ENCODE peak calls at places on chromosomes 12 and 14, in five cellular contexts. R is suprapubic skin, S is A549, C is body of pancreas, U is skeletal muscle cell. J is an unnamed sample.

GRCh38 chr12:38053655-38054464 is 262.7 kb upstream of the ALG10B start:
- DNase-seq in R (no peak), S (peak), C (peak), U (no peak), J (no peak)

GRCh38 chr12:83664650-83665049 is 977.9 kb downstream of the TMTC2 start:
- DNase-seq in R (no peak), U (no peak), C (no peak), S (no peak), J (no peak)

GRCh38 chr14:83847102-83847501 is 1682.8 kb upstream of the FLRT2 start:
- DNase-seq in U (no peak), R (no peak), S (no peak), C (no peak), J (no peak)

GRCh38 chr12:98635657-98636323 is 8.8 kb downstream of the IKBIP start:
- DNase-seq in S (peak), R (no peak), U (no peak), C (no peak), J (no peak)

GRCh38 chr14:102125546-102125945 is 14.2 kb upstream of the WDR20 start:
- DNase-seq in S (peak), C (no peak), R (no peak), U (no peak), J (no peak)

GRCh38 chr12:121505513-121505912 is 75.3 kb downstream of the KDM2B start:
- DNase-seq in R (no peak), U (no peak), S (no peak), C (no peak), J (no peak)

GRCh38 chr12:25725874-25726273 is 172.8 kb upstream of the LMNTD1 start:
- DNase-seq in R (no peak), U (peak), C (no peak), S (no peak), J (no peak)

GRCh38 chr14:90562652-90563051 is 165.8 kb downstream of the CALM1 start:
- DNase-seq in S (no peak), R (no peak), U (no peak), C (no peak), J (no peak)

GRCh38 chr12:53696655-53697321 is 20.9 kb upstream of the ATP5MC2 start:
- DNase-seq in S (no peak), U (no peak), R (no peak), C (no peak), J (no peak)

GRCh38 chr14:57617510-57617909 is 123.9 kb upstream of the CCDC198 start:
- DNase-seq in S (no peak), C (no peak), R (no peak), U (no peak), J (no peak)

GRCh38 chr14:48853159-48853558 is 733.0 kb downstream of the RPS29 start:
- DNase-seq in S (no peak), U (no peak), R (no peak), C (no peak), J (no peak)

GRCh38 chr12:52956987-52957386 is 8.1 kb downstream of the KRT18 start:
- DNase-seq in R (no peak), C (no peak), U (no peak), S (no peak), J (no peak)

GRCh38 chr12:66196806-66197205 is 7.8 kb downstream of the IRAK3 start:
- DNase-seq in S (no peak), U (no peak), R (no peak), C (no peak), J (no peak)
- H3K4me3 ChIP-seq in S (no peak), U (no peak), R (no peak), C (no peak), J (no peak)

DNA sequence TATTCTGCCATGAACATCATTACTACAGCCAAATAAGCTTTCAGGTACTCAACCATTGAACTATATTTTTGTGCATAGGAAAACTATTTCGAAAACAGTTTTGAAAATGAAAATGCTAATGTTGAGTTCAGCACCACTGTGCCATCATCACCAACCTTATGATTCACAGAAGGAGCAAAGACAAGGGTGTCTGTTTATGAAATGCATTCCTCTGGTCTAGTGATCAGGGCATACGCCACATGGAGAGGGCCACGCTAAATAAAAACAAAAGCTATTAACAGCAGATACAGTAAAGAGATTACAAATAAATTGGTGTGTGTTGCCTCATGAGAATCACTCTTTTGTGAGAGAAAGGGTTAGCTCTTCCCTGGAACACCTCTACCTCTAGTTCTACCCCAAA is 43.2 kb upstream of the BMAL2 start:
- DNase-seq in R (no peak), U (no peak), S (no peak), C (no peak), J (no peak)
- H3K4me3 ChIP-seq in R (no peak), U (no peak), S (no peak), C (no peak), J (no peak)

GRCh38 chr12:46160981-46161690 is 107.7 kb downstream of the SLC38A1 start:
- DNase-seq in S (no peak), U (no peak), R (no peak), C (no peak), J (no peak)
- H3K4me3 ChIP-seq in S (no peak), U (no peak), R (no peak), C (no peak), J (no peak)

GRCh38 chr12:105921055-105921454 is 217.7 kb downstream of the NUAK1 start:
- DNase-seq in C (no peak), R (no peak), U (no peak), S (no peak), J (no peak)
- H3K4me3 ChIP-seq in C (no peak), R (no peak), U (no peak), S (no peak), J (no peak)

GRCh38 chr14:54610051-54610977 is 43.4 kb downstream of the SAMD4A start:
- DNase-seq in C (no peak), U (no peak), S (no peak), R (no peak), J (no peak)
- H3K4me3 ChIP-seq in C (no peak), U (no peak), S (no peak), R (no peak), J (peak)

J was measured in esophagus muscularis mucosa.